ENCODE peak calls at places on chromosome X, in ten cellular contexts. W, J, D, F, E, I, G, B, Y and S are unnamed samples.

GRCh38 chrX:111270339-111270738 is at the start of gene CAPN6:
- DNase-seq in W (peak; percentile 1), J (no peak), D (peak; percentile 2), F (no peak), E (no peak), I (no peak), G (no peak), B (no peak), Y (peak; percentile 4), S (no peak)

GRCh38 chrX:12223650-12224049 is 85.4 kb downstream of the FRMPD4 start:
- DNase-seq in W (peak; percentile 23), J (no peak), D (no peak), F (no peak), E (no peak), I (no peak), G (no peak), B (no peak), Y (peak; percentile 38), S (no peak)

GRCh38 chrX:109889289-109890006 is 113.5 kb upstream of the TMEM164 start:
- DNase-seq in W (no peak), J (peak; percentile 26), D (peak; percentile 54), F (no peak), E (no peak), I (no peak), G (no peak), B (peak; percentile 13), Y (no peak), S (peak; percentile 12)

GRCh38 chrX:36071064-36071463 is 151.5 kb downstream of the CFAP47 start:
- DNase-seq in W (no peak), J (no peak), D (no peak), F (no peak), E (no peak), I (no peak), G (no peak), B (no peak), Y (no peak), S (no peak)

GRCh38 chrX:30643313-30643821 is 9.9 kb upstream of the GK start:
- DNase-seq in W (no peak), J (no peak), D (peak; percentile 70), F (no peak), E (no peak), I (no peak), G (no peak), B (no peak), Y (no peak), S (no peak)

GRCh38 chrX:19130628-19131027 is 8.4 kb upstream of the ADGRG2 start:
- DNase-seq in W (peak; percentile 31), J (no peak), D (no peak), F (no peak), E (no peak), I (no peak), G (no peak), B (no peak), Y (no peak), S (no peak)

GRCh38 chrX:119655125-119655524 is 37.8 kb downstream of the SEPTIN6 start:
- DNase-seq in W (peak; percentile 11), J (no peak), D (peak; percentile 91), F (peak; percentile 52), E (no peak), I (no peak), G (no peak), B (no peak), Y (peak; percentile 89), S (peak; percentile 96)

GRCh38 chrX:49644991-49645637 is 46.3 kb downstream of the GAGE1 start:
- DNase-seq in W (no peak), J (no peak), D (no peak), F (no peak), E (no peak), I (no peak), G (no peak), B (no peak), Y (no peak), S (no peak)

GRCh38 chrX:13688384-13688771 is 550 bp upstream of the RAB9A start:
- DNase-seq in W (no peak), J (no peak), D (no peak), F (no peak), E (no peak), I (no peak), G (no peak), B (no peak), Y (no peak), S (no peak)

GRCh38 chrX:35699642-35700041 is 98.5 kb upstream of the MAGEB16 start:
- DNase-seq in W (no peak), J (no peak), D (no peak), F (no peak), E (no peak), I (no peak), G (no peak), B (no peak), Y (no peak), S (no peak)

GRCh38 chrX:16445166-16445752 is 204.7 kb upstream of the S100G start:
- DNase-seq in W (peak; percentile 45), J (no peak), D (peak; percentile 31), F (no peak), E (no peak), I (no peak), G (peak; percentile 22), B (peak; percentile 48), Y (peak; percentile 16), S (peak; percentile 27)

GRCh38 chrX:69021095-69021494 is 144.2 kb downstream of the PJA1 start:
- DNase-seq in W (no peak), J (no peak), D (no peak), F (no peak), E (no peak), I (no peak), G (no peak), B (no peak), Y (no peak), S (no peak)

GRCh38 chrX:47321386-47321785 is 49.0 kb upstream of the ZNF157 start:
- DNase-seq in W (peak; percentile 8), J (no peak), D (peak; percentile 81), F (peak; percentile 76), E (no peak), I (no peak), G (no peak), B (no peak), Y (peak; percentile 45), S (peak; percentile 36)

GRCh38 chrX:111098874-111099273 is 2.9 kb downstream of the PAK3 start:
- DNase-seq in W (peak; percentile 47), J (no peak), D (peak; percentile 25), F (no peak), E (no peak), I (no peak), G (peak; percentile 29), B (peak; percentile 23), Y (no peak), S (no peak)

GRCh38 chrX:2425281-2426071 is 75.3 kb downstream of the DHRSX start:
- DNase-seq in W (no peak), J (no peak), D (no peak), F (no peak), E (no peak), I (peak; percentile 34), G (no peak), B (peak; percentile 21), Y (peak; percentile 25), S (no peak)

GRCh38 chrX:136200466-136200865 is 50.7 kb downstream of the MAP7D3 start:
- DNase-seq in W (peak; percentile 29), J (no peak), D (peak; percentile 36), F (no peak), E (no peak), I (no peak), G (no peak), B (peak; percentile 1), Y (peak; percentile 29), S (no peak)
- H3K4me3 ChIP-seq in W (no peak overlapping the region), J (no peak overlapping the region), D (no peak overlapping the region), F (no peak overlapping the region), E (no peak overlapping the region), I (no peak overlapping the region), G (no peak overlapping the region), B (no peak overlapping the region), Y (no peak overlapping the region), S (no peak overlapping the region)

DNA sequence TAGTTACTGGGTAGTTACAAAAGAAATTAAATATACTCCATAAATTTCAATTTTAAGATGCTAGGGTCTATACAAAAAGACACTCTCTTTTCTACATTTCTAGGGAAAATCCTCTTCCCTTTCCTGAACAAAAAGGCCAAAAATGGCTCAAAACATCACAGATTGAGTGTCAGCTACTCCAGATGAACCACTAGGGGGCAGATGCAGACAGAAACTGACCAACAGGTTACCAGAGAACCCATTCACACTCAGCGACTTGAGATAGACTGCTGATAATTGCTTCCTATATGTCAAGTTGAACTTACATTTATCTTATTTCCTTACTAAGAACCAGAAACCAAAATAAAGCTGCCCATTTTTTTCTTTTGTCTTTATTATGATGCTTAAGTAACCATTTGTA is 83.4 kb upstream of the MID1IP1 start:
- DNase-seq in W (peak; percentile 47), J (no peak), D (peak; percentile 23), F (no peak), E (no peak), I (no peak), G (peak; percentile 16), B (peak; percentile 26), Y (no peak), S (peak; percentile 3)
- TF ChIP-seq CTCF in W (peak; percentile 23), J (peak; percentile 42), D (peak; percentile 55), F (peak; percentile 30), E (no peak), I (no peak), G (peak; percentile 63), B (peak; percentile 77), Y (peak; percentile 47), S (peak; percentile 70)

GRCh38 chrX:136126892-136127406 is 20.4 kb upstream of the FHL1 start:
- DNase-seq in W (no peak), J (no peak), D (no peak), F (no peak), E (no peak), I (no peak), G (no peak), B (no peak), Y (peak; percentile 53), S (peak; percentile 24)
- H3K27ac ChIP-seq in W (peak overlapping the region; percentile 49), J (no peak overlapping the region), D (peak overlapping the region; percentile 15), F (no peak overlapping the region), E (no peak overlapping the region), I (no peak overlapping the region), G (no peak overlapping the region), B (no peak overlapping the region), Y (peak overlapping the region; percentile 72), S (no peak overlapping the region)

GRCh38 chrX:17590892-17591740 is 146.2 kb upstream of the SCML1 start:
- DNase-seq in W (peak; percentile 73), J (no peak), D (peak; percentile 85), F (peak; percentile 47), E (no peak), I (no peak), G (peak; percentile 49), B (peak; percentile 11), Y (peak; percentile 67), S (peak; percentile 66)

GRCh38 chrX:17588303-17588702 is 149.0 kb upstream of the SCML1 start:
- DNase-seq in W (no peak), J (no peak), D (no peak), F (no peak), E (no peak), I (no peak), G (no peak), B (no peak), Y (peak; percentile 49), S (no peak)

GRCh38 chrX:17592117-17592516 is 145.2 kb upstream of the SCML1 start:
- DNase-seq in W (no peak), J (no peak), D (peak; percentile 27), F (no peak), E (no peak), I (no peak), G (no peak), B (no peak), Y (peak; percentile 61), S (no peak)

GRCh38 chrX:17595456-17596035 is 141.7 kb upstream of the SCML1 start:
- DNase-seq in W (peak; percentile 26), J (no peak), D (peak; percentile 48), F (no peak), E (no peak), I (no peak), G (no peak), B (no peak), Y (peak; percentile 88), S (no peak)

GRCh38 chrX:17591741-17592110 is 145.6 kb upstream of the SCML1 start:
- DNase-seq in W (no peak), J (no peak), D (peak; percentile 82), F (no peak), E (no peak), I (no peak), G (no peak), B (no peak), Y (peak; percentile 80), S (peak; percentile 67)
- H3K4me3 ChIP-seq in W (no peak overlapping the region), J (no peak overlapping the region), D (no peak overlapping the region), F (no peak overlapping the region), E (peak overlapping the region; percentile 20), I (no peak overlapping the region), G (no peak overlapping the region), B (no peak overlapping the region), Y (peak overlapping the region; percentile 51), S (peak overlapping the region; percentile 30)